ENCODE peak calls at places on chromosomes 7 and 10, in seven cellular contexts. Z is astrocyte; A is ELR; M is OCI-M1; C is activated CD4-positive, alpha-beta memory T cell treated with anti-CD3 and anti-CD28 coated beads for 36 hours; F is activated T-helper 1 cell treated with anti-CD3 and anti-CD28 coated beads, Interleukin-12 subunit alpha, Interleukin-12 subunit beta, Interleukin-2, Interleukin-4 antibody, amounts not matched to agents 30 ng/mL and 10 ng/mL and 1 ng/mL, durations not matched to agents 14 hours and 24 hours and 36 hours; S is CD4-positive, alpha-beta T cell. K is an unnamed sample.

GRCh38 chr7:133778472-133778871 is 348.7 kb upstream of the LRGUK start:
- DNase-seq in Z (no peak), A (no peak), M (no peak), C (no peak), F (no peak), S (no peak), K (no peak)

GRCh38 chr7:16465469-16466086 is at the start of gene SOSTDC1:
- DNase-seq in Z (peak), A (no peak), M (no peak), C (no peak), F (no peak), S (no peak), K (peak)

GRCh38 chr10:28367865-28368541 is 65.1 kb upstream of the MPP7 start:
- DNase-seq in Z (no peak), A (peak), M (peak), C (peak), F (peak), S (peak), K (peak)

GRCh38 chr7:155191901-155192478 is 105.7 kb upstream of the INSIG1 start:
- DNase-seq in Z (no peak), A (no peak), M (no peak), C (no peak), F (no peak), S (no peak), K (no peak)

GRCh38 chr10:50928190-50928552 is 42.7 kb upstream of the A1CF start:
- DNase-seq in Z (no peak), A (no peak), M (no peak), C (no peak), F (no peak), S (no peak), K (no peak)

GRCh38 chr7:130151591-130152269 is 53.5 kb downstream of the TMEM209 start:
- DNase-seq in Z (peak), A (peak), M (peak), C (peak), F (no peak), S (peak), K (no peak)

GRCh38 chr10:90777614-90778013 is 80.2 kb downstream of the HTR7 start:
- DNase-seq in Z (no peak), A (no peak), M (peak), C (no peak), F (no peak), S (no peak), K (no peak)

GRCh38 chr7:2018786-2019692 is 213.7 kb downstream of the MAD1L1 start:
- DNase-seq in Z (peak), A (peak), M (peak), C (no peak), F (no peak), S (no peak), K (peak)

GRCh38 chr7:155222046-155222445 is 75.6 kb upstream of the INSIG1 start:
- DNase-seq in Z (peak), A (no peak), M (no peak), C (no peak), F (no peak), S (no peak), K (no peak)

GRCh38 chr7:96285579-96285978 is 36.3 kb downstream of the SLC25A13 start:
- DNase-seq in Z (no peak), A (no peak), M (no peak), C (peak), F (peak), S (peak), K (no peak)

GRCh38 chr7:7108931-7109330 is 73.4 kb upstream of the C1GALT1 start:
- DNase-seq in Z (no peak), A (no peak), M (peak), C (no peak), F (no peak), S (no peak), K (no peak)

GRCh38 chr7:127822822-127823508 is 171.0 kb downstream of the SND1 start:
- DNase-seq in Z (no peak), A (no peak), M (peak), C (no peak), F (no peak), S (no peak), K (no peak)

GRCh38 chr10:79266543-79267312 is 80.5 kb upstream of the PPIF start:
- DNase-seq in Z (peak), A (peak), M (no peak), C (peak), F (no peak), S (no peak), K (no peak)

GRCh38 chr10:132223156-132223590 is 36.4 kb downstream of the DPYSL4 start:
- DNase-seq in Z (peak), A (peak), M (peak), C (peak), F (peak), S (peak), K (no peak)

GRCh38 chr7:19177269-19177668 is 32.0 kb upstream of the FERD3L start:
- DNase-seq in Z (no peak), A (peak), M (peak), C (no peak), F (no peak), S (no peak), K (no peak)

GRCh38 chr7:13155188-13155587 is 467.8 kb downstream of the ARL4A start:
- DNase-seq in Z (no peak), A (no peak), M (no peak), C (no peak), F (no peak), S (no peak), K (no peak)

GRCh38 chr7:95209778-95210177 is 114.6 kb downstream of the PON1 start:
- DNase-seq in Z (no peak), A (no peak), M (no peak), C (no peak), F (no peak), S (no peak), K (no peak)

GRCh38 chr7:41121228-41121627 is 581.7 kb downstream of the INHBA start:
- DNase-seq in Z (no peak), A (no peak), M (no peak), C (no peak), F (no peak), S (no peak), K (no peak)

GRCh38 chr7:46099091-46099490 is 178.0 kb upstream of the IGFBP3 start:
- DNase-seq in Z (no peak), A (no peak), M (no peak), C (no peak), F (no peak), S (no peak), K (no peak)

GRCh38 chr7:24907311-24907886 is 72.6 kb downstream of the OSBPL3 start:
- DNase-seq in Z (peak), A (peak), M (no peak), C (peak), F (peak), S (no peak), K (no peak)

GRCh38 chr10:110326351-110327032 is 21.8 kb upstream of the SMNDC1 start:
- DNase-seq in Z (peak), A (peak), M (no peak), C (no peak), F (no peak), S (no peak), K (no peak)

GRCh38 chr7:80027616-80028173 is 106.9 kb upstream of the GNAI1 start:
- DNase-seq in Z (no peak), A (no peak), M (no peak), C (no peak), F (no peak), S (no peak), K (no peak)

GRCh38 chr7:27115161-27116018 is 12.9 kb upstream of the HOXA2 start:
- DNase-seq in Z (peak), A (peak), M (no peak), C (no peak), F (no peak), S (no peak), K (no peak)

GRCh38 chr10:93600861-93601773 is at the start of gene RBP4:
- DNase-seq in Z (peak), A (peak), M (no peak), C (no peak), F (no peak), S (no peak), K (no peak)

GRCh38 chr7:127250312-127251047 is 2.3 kb downstream of the GRM8 start:
- DNase-seq in Z (no peak), A (peak), M (no peak), C (no peak), F (no peak), S (no peak), K (no peak)

GRCh38 chr7:131600578-131600977 is 44.1 kb upstream of the PODXL start:
- DNase-seq in Z (peak), A (peak), M (no peak), C (no peak), F (no peak), S (no peak), K (no peak)

GRCh38 chr7:22627136-22627535 is 99.9 kb upstream of the IL6 start:
- DNase-seq in Z (peak), A (no peak), M (no peak), C (no peak), F (no peak), S (no peak), K (no peak)

GRCh38 chr7:73847941-73848723 is 5.8 kb upstream of the METTL27 start:
- DNase-seq in Z (peak), A (peak), M (no peak), C (no peak), F (no peak), S (no peak), K (no peak)

GRCh38 chr7:30665449-30665848 is 16.8 kb downstream of the CRHR2 start:
- DNase-seq in Z (no peak), A (no peak), M (no peak), C (no peak), F (no peak), S (no peak), K (no peak)

GRCh38 chr10:116667484-116667883 is 46.7 kb downstream of the PNLIPRP2 start:
- DNase-seq in Z (no peak), A (no peak), M (no peak), C (no peak), F (no peak), S (no peak), K (no peak)

GRCh38 chr7:70770154-70770553 is 361.8 kb upstream of the GALNT17 start:
- DNase-seq in Z (no peak), A (no peak), M (no peak), C (no peak), F (no peak), S (no peak), K (no peak)

GRCh38 chr7:121505021-121505420 is 108.9 kb upstream of the FAM3C start:
- DNase-seq in Z (peak), A (peak), M (no peak), C (no peak), F (no peak), S (no peak), K (no peak)

GRCh38 chr7:10121641-10122040 is 852.0 kb upstream of the PHF14 start:
- DNase-seq in Z (no peak), A (no peak), M (no peak), C (no peak), F (no peak), S (no peak), K (no peak)

GRCh38 chr10:107733328-107733727 is 568.8 kb upstream of the SORCS1 start:
- DNase-seq in Z (peak), A (peak), M (no peak), C (no peak), F (no peak), S (no peak), K (no peak)

GRCh38 chr7:24732646-24733413 is 24.4 kb downstream of the GSDME start:
- DNase-seq in Z (peak), A (peak), M (peak), C (peak), F (no peak), S (no peak), K (no peak)